ENCODE peak calls at places on chromosome 2, in five cellular contexts. J, H, U, N and E are unnamed samples.

GRCh38 chr2:120053891-120054290 is 41.0 kb downstream of the EPB41L5 start:
- DNase-seq in J (no peak), H (no peak), U (peak), N (no peak), E (no peak)

GRCh38 chr2:143481728-143482127 is 352.5 kb downstream of the ARHGAP15 start:
- DNase-seq in J (no peak), H (no peak), U (no peak), N (no peak), E (no peak)

GRCh38 chr2:103396152-103396551 is 634.3 kb downstream of the TMEM182 start:
- DNase-seq in J (no peak), H (no peak), U (no peak), N (no peak), E (no peak)

GRCh38 chr2:154158101-154158500 is 286.4 kb downstream of the GALNT13 start:
- DNase-seq in J (no peak), H (no peak), U (no peak), N (no peak), E (peak)

GRCh38 chr2:119367472-119368099 is 809 bp downstream of the DBI start:
- DNase-seq in J (no peak), H (peak), U (no peak), N (no peak), E (no peak)

GRCh38 chr2:15066138-15066537 is 433.6 kb downstream of the LRATD1 start:
- DNase-seq in J (no peak), H (no peak), U (no peak), N (no peak), E (no peak)

GRCh38 chr2:54424555-54425163 is 31.5 kb upstream of the SPTBN1 start:
- DNase-seq in J (no peak), H (no peak), U (no peak), N (no peak), E (no peak)

GRCh38 chr2:71686781-71687180 is 233.4 kb downstream of the DYSF start:
- DNase-seq in J (no peak), H (no peak), U (no peak), N (no peak), E (no peak)

GRCh38 chr2:58638256-58638795 is 397.2 kb upstream of the FANCL start:
- DNase-seq in J (no peak), H (no peak), U (peak), N (no peak), E (peak)